ENCODE peak calls at places on chromosome 9, in four cellular contexts. B, D, J and C are unnamed samples.

GRCh38 chr9:136762915-136763648 is 1.2 kb downstream of the LCN15 start:
- DNase-seq in B (peak; percentile 43), D (peak; percentile 57), J (peak; percentile 18), C (peak; percentile 73)

GRCh38 chr9:126696091-126696763 is 82.5 kb downstream of the LMX1B start:
- DNase-seq in B (no peak), D (no peak), J (no peak), C (no peak)

GRCh38 chr9:107548298-107549142 is 59.0 kb upstream of the KLF4 start:
- DNase-seq in B (peak; percentile 32), D (no peak), J (peak; percentile 89), C (peak; percentile 93)

GRCh38 chr9:112819635-112820496 is 69.3 kb downstream of the SNX30 start:
- DNase-seq in B (peak; percentile 8), D (no peak), J (peak; percentile 65), C (peak; percentile 63)

GRCh38 chr9:20226345-20226744 is 396.0 kb downstream of the MLLT3 start:
- DNase-seq in B (no peak), D (no peak), J (no peak), C (no peak)

GRCh38 chr9:109176963-109177362 is 9.9 kb upstream of the FRRS1L start:
- DNase-seq in B (no peak), D (no peak), J (no peak), C (no peak)

GRCh38 chr9:98551511-98552286 is 157.0 kb downstream of the GABBR2 start:
- DNase-seq in B (no peak), D (no peak), J (peak; percentile 80), C (peak; percentile 63)

GRCh38 chr9:31394040-31394473 is 990.4 kb upstream of the ACO1 start:
- DNase-seq in B (no peak), D (no peak), J (no peak), C (peak; percentile 2)

GRCh38 chr9:27426717-27427645 is 97.1 kb upstream of the IFNK start:
- DNase-seq in B (no peak), D (no peak), J (peak; percentile 90), C (peak; percentile 89)

GRCh38 chr9:124208571-124208970 is 49.2 kb upstream of the NEK6 start:
- DNase-seq in B (peak; percentile 28), D (no peak), J (no peak), C (no peak)

GRCh38 chr9:134396825-134397224 is 70.6 kb downstream of the RXRA start:
- DNase-seq in B (peak; percentile 62), D (peak; percentile 44), J (no peak), C (no peak)

GRCh38 chr9:120387257-120387999 is 192.5 kb downstream of the CDK5RAP2 start:
- DNase-seq in B (no peak), D (no peak), J (no peak), C (no peak)

GRCh38 chr9:84485539-84485938 is 145.0 kb upstream of the SLC28A3 start:
- DNase-seq in B (no peak), D (no peak), J (no peak), C (peak; percentile 56)

GRCh38 chr9:135077497-135078200 is 9.8 kb upstream of the OLFM1 start:
- DNase-seq in B (no peak), D (no peak), J (peak; percentile 3), C (peak; percentile 76)